ENCODE peak calls at places on chromosomes 1 and 21, in seven cellular contexts. H is aorta; V is astrocyte; C is CD8-positive, alpha-beta memory T cell; P is adrenal gland; U is psoas muscle; O is BJ. L is an unnamed sample.

GRCh38 chr1:165114022-165114888 is 242.3 kb downstream of the LMX1A start:
- DNase-seq in O (no peak), H (no peak), P (no peak), U (no peak), V (no peak), C (no peak), L (peak)

GRCh38 chr1:231934797-231935196 is 308.2 kb downstream of the DISC1 start:
- DNase-seq in P (no peak), U (no peak), H (no peak), O (no peak), C (no peak), V (peak), L (no peak)

GRCh38 chr1:230633469-230633868 is 8.8 kb upstream of the COG2 start:
- DNase-seq in O (no peak), V (no peak), U (no peak), H (no peak), P (no peak), C (no peak), L (no peak)

GRCh38 chr21:42003051-42003461 is 7.1 kb downstream of the ZBTB21 start:
- DNase-seq in C (no peak), O (no peak), U (no peak), V (peak), P (no peak), H (no peak), L (no peak)

GRCh38 chr1:66690666-66691381 is 61.4 kb upstream of the DYNLT5 start:
- DNase-seq in O (no peak), V (no peak), U (no peak), P (no peak), H (no peak), C (no peak), L (no peak)

GRCh38 chr21:36744190-36744559 is 45.3 kb downstream of the SIM2 start:
- DNase-seq in V (no peak), P (no peak), O (no peak), U (no peak), H (no peak), C (no peak), L (no peak)

GRCh38 chr1:18830596-18830995 is 28.9 kb downstream of the TAS1R2 start:
- DNase-seq in P (no peak), O (no peak), C (no peak), H (no peak), V (no peak), U (no peak), L (no peak)

GRCh38 chr1:2803086-2803930 is 1.8 kb upstream of the TTC34 start:
- DNase-seq in O (no peak), H (peak), P (no peak), U (peak), V (no peak), C (no peak), L (no peak)

GRCh38 chr1:199073166-199073565 is 434.3 kb downstream of the PTPRC start:
- DNase-seq in U (no peak), V (no peak), O (no peak), C (no peak), H (no peak), P (no peak), L (no peak)

GRCh38 chr1:195999022-195999421 is 609.2 kb downstream of the KCNT2 start:
- DNase-seq in P (no peak), O (no peak), V (no peak), U (no peak), C (no peak), H (no peak), L (no peak)

GRCh38 chr1:8116892-8117262 is 90.8 kb upstream of the ERRFI1 start:
- DNase-seq in U (peak), V (peak), O (peak), H (peak), C (no peak), P (peak), L (no peak)

GRCh38 chr1:198246331-198246730 is 89.5 kb downstream of the NEK7 start:
- DNase-seq in O (no peak), U (no peak), C (no peak), V (peak), H (no peak), P (no peak), L (no peak)

GRCh38 chr1:15836772-15837669 is 10.5 kb upstream of the SPEN start:
- DNase-seq in U (peak), O (no peak), P (peak), H (peak), V (no peak), C (peak), L (no peak)

GRCh38 chr1:165068716-165069115 is 287.8 kb downstream of the LMX1A start:
- DNase-seq in P (no peak), C (no peak), H (no peak), U (no peak), O (no peak), V (no peak), L (no peak)

GRCh38 chr1:229209816-229210215 is 61.1 kb upstream of the RAB4A start:
- DNase-seq in O (no peak), H (no peak), V (peak), P (peak), U (no peak), C (no peak), L (no peak)

GRCh38 chr1:216223521-216223920 is 199.7 kb downstream of the USH2A start:
- DNase-seq in H (no peak), C (no peak), P (no peak), O (no peak), V (no peak), U (peak), L (no peak)

GRCh38 chr1:166914111-166914510 is 38.0 kb upstream of the TADA1 start:
- DNase-seq in U (no peak), O (no peak), H (no peak), C (no peak), P (no peak), V (peak), L (no peak)

GRCh38 chr21:35428041-35428400 is 378.9 kb upstream of the RUNX1 start:
- DNase-seq in P (no peak), O (no peak), C (no peak), U (no peak), V (no peak), H (no peak), L (no peak)

GRCh38 chr1:216723274-216723780 is at the start of gene ESRRG:
- DNase-seq in V (peak), C (no peak), O (no peak), H (no peak), U (peak), P (peak), L (no peak)

GRCh38 chr1:161180643-161181042 is 3.3 kb upstream of the B4GALT3 start:
- DNase-seq in U (no peak), V (no peak), H (no peak), C (no peak), O (no peak), P (no peak), L (no peak)

GRCh38 chr1:21629971-21630370 is 39.2 kb downstream of the RAP1GAP start:
- DNase-seq in C (no peak), V (no peak), H (no peak), P (no peak), U (no peak), O (no peak), L (no peak)

GRCh38 chr1:175338447-175339135 is 146.0 kb upstream of the KIAA0040 start:
- DNase-seq in U (no peak), P (no peak), V (no peak), H (no peak), C (peak), O (no peak), L (peak)

GRCh38 chr1:27527223-27527856 is 37.4 kb upstream of the WASF2 start:
- DNase-seq in V (no peak), P (peak), C (no peak), O (no peak), U (peak), H (peak), L (peak)

GRCh38 chr1:115218696-115219095 is 119.4 kb downstream of the NGF start:
- DNase-seq in U (no peak), P (no peak), H (no peak), C (no peak), V (no peak), O (no peak), L (no peak)

GRCh38 chr1:244964112-244964971 is 100.0 kb upstream of the HNRNPU start:
- DNase-seq in O (peak), P (peak), U (no peak), H (no peak), V (peak), C (no peak), L (peak)

GRCh38 chr1:66570196-66570595 is 36.2 kb downstream of the SGIP1 start:
- DNase-seq in H (no peak), C (no peak), U (no peak), V (no peak), P (no peak), O (no peak), L (no peak)

GRCh38 chr1:156368157-156368658 is 803 bp upstream of the RHBG start:
- DNase-seq in O (no peak), U (no peak), H (no peak), P (no peak), C (no peak), V (no peak), L (no peak)

GRCh38 chr1:29211086-29212030 is 19.4 kb downstream of the MECR start:
- DNase-seq in C (no peak), O (no peak), H (no peak), U (no peak), V (no peak), P (no peak), L (no peak)

GRCh38 chr21:43467785-43468184 is 40.9 kb upstream of the SIK1 start:
- DNase-seq in H (no peak), P (peak), U (peak), V (no peak), C (no peak), O (no peak), L (no peak)

GRCh38 chr1:245409341-245410195 is 254.8 kb downstream of the KIF26B start:
- DNase-seq in P (peak), C (no peak), V (peak), O (peak), H (no peak), U (no peak), L (no peak)

GRCh38 chr1:15684468-15685283 is 556 bp downstream of the PLEKHM2 start:
- DNase-seq in U (peak), H (peak), V (no peak), P (peak), C (peak), O (no peak), L (no peak)

DNA sequence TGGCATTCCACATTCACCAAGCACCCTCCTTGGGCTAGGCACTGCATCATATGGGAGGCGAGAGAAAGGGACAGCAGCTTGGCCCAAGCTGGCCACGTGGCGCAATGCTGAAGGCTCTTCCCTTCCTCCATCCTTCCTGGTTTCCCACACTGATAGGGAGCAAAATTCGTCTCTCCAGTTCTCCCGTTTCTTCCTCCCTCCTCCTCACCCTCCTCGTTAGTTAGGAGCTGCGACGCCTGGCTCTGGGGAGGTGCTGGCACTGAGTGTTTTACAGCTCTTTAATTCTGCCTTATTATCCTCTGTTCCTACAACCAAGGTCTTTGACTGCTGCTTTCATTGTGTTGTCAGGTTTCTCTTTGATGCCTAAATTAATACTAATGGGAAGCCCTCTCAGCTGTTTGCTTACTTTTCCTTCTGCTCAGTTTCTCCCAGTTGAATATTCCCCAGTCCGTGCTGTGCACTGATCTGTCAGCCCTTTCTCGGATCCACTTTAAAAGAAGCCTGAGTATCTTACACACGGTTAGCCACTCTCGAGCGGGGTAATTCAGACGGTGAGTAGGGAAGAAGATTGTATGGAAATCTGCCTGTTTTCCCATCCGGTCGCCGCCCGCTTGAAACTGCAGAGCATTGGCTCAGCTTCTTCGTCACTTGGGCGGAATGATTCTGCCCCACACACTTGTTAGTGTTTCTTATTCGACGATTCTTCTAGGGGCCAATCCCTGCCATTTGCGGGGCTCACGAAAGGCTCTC is 56.2 kb upstream of the SMYD2 start:
- DNase-seq in H (no peak), O (no peak), C (no peak), U (no peak), P (no peak), V (peak), L (no peak)
- H3K4me3 ChIP-seq in H (no peak), O (peak), C (no peak), U (peak), P (peak), V (peak), L (no peak)

DNA sequence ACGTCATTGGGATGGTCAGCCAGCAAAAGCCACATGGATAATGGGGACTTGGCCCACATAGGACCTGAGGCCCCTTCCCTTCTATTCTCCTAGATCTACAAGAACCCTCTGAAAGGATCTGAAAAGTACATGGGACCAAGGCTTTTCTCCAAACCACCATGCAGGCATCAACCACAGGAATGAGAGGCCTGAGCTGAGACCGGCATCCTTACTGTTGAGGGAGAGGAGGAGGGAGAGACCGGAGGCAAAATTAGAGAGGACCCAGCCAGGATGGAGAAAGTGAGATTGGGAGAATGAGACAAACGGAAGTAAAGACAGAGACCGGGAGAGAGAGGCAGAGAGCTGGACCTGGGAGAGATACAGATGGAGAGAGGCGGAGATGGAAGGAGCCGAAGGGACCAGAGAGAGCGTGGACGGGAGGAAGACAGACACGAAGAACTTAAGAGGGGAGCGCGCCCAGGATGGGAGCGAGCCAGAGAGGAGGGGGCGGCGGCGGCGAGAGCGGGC is 281.6 kb downstream of the RRAGC start:
- DNase-seq in H (no peak), P (no peak), U (no peak), O (no peak), V (peak), C (no peak), L (no peak)
- H3K4me3 ChIP-seq in H (no peak), P (no peak), U (no peak), O (no peak), V (no peak), C (no peak), L (no peak)

DNA sequence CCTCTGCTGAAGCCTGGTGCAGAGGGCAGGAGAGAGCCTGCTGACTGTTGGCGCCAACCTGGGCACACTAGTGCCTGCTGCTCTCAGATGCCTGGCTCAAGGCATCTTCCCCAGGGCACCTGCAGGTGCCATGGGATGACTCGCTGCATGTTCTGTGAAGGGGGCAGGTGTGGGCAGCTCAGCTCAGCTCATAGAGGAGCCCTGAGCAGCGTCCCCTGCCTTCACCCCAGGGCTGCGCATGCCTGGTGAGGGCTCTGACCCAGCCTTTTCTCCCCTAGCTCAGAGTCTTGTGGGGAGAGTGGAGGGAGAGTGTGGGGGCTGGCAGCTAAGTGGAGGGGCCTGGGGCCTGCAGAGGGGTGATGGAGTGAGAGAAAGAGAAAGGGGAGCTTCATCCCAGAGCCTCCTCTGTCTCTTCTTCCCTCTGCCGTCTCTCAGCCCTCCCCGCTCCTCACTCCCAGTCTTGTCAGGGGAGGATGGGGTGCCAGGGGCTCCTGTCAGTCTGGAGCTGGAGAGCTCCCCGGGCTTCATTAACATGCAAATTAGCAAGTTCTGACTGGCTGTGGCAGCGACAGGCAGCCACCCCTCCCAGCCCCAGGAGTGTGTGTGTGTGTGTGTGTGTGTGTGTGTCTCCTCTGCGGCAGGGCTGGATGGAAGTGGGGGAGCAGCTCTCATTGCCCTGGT is 33.8 kb downstream of the FOXO6 start:
- DNase-seq in V (peak), H (no peak), O (no peak), P (no peak), U (no peak), C (no peak), L (peak)
- H3K4me3 ChIP-seq in V (no peak), H (no peak), O (no peak), P (no peak), U (no peak), C (no peak), L (no peak)

DNA sequence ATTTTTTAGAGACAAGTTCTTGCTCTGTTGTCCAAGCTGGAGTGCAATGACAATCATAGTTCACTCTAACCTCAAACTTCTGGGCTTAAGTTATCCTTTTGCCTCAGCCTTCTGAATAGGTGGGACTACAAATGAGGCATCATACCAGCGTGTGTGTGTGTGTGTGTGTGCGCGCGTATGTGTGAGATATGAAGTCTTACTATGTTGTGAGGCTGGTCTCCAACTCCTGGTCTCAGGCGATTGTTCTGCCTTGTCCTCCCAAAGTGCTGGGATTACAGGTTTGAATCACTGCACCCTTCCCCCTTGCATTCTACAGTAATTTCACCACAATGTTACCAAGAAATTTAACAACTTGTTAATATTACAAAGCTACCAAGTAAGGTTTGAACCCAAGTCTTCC is 688 bp upstream of the GBP2 start:
- DNase-seq in P (no peak), C (no peak), O (no peak), V (peak), H (no peak), U (no peak), L (no peak)
- H3K4me3 ChIP-seq in P (peak), C (peak), O (no peak), V (no peak), H (no peak), U (no peak), L (no peak)

DNA sequence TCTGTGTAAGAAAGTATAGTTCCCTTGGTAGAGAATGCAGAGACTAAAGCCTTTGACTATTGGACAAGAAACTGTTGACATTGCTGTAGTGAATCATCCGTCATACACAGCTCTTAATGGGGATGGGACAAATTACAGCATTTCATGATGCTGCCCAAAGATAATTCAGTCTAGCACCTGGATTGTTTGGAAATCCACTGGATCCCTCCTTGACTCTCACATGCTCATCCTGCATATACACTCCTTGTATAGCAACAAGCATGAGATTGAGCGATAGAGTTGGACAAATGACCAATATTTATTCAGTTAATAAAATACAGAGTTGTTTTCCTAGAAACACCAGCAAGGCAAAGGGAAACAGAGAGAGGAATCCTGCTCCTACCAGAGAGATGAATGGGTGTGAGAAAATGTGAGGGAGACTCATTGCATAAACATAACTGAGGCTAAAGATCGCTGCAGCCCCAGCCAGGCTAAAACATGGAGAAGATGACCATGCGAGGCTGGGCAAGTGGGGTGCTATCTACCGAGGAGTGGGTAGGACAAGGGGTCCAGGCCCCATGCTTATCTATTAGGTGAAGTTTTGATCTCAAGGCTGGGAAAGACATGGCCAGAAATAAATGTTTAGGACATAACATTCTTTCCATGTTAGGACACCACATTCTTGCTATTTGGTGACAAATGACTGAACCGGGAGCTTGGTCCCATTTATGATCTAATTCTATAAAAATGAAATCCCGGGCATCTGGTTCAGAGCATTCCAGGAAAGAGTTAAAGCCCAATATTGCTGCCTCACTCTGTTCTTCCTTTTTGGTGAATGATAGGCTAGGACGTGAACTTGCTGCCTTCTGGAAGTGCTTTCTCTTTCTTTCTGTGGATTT is 153.2 kb downstream of the TGFB2 start:
- DNase-seq in H (no peak), V (peak), U (no peak), O (peak), C (no peak), P (no peak), L (no peak)
- H3K4me3 ChIP-seq in H (peak), V (peak), U (peak), O (peak), C (no peak), P (peak), L (no peak)

GRCh38 chr1:209816923-209817322 is 10.8 kb upstream of the UTP25 start:
- DNase-seq in C (no peak), O (no peak), H (no peak), V (no peak), U (no peak), P (no peak), L (no peak)

GRCh38 chr1:209815495-209815894 is 9.6 kb upstream of the IRF6 start:
- DNase-seq in P (no peak), O (no peak), C (no peak), V (no peak), U (no peak), H (no peak), L (no peak)

GRCh38 chr1:209817691-209818090 is 10.1 kb upstream of the UTP25 start:
- DNase-seq in O (no peak), U (no peak), P (no peak), V (no peak), C (no peak), H (no peak), L (no peak)

GRCh38 chr1:209813902-209814301 is 8.0 kb upstream of the IRF6 start:
- DNase-seq in C (no peak), O (no peak), P (no peak), U (no peak), V (no peak), H (no peak), L (no peak)

GRCh38 chr1:209815931-209816338 is 10.0 kb upstream of the IRF6 start:
- DNase-seq in V (no peak), O (no peak), P (no peak), U (no peak), C (no peak), H (no peak), L (no peak)
- H3K4me3 ChIP-seq in V (no peak), O (no peak), P (no peak), U (no peak), C (no peak), H (no peak), L (no peak)